ENCODE peak calls at places on chromosomes 12 and 14, in eight cellular contexts. V is thoracic aorta, R is kidney epithelial cell, G is astrocyte, Q is AG09309, T is IMR-90, U is PC-3, J is fibroblast of pulmonary artery. D is an unnamed sample.

GRCh38 chr12:58463050-58463449 is 457.3 kb downstream of the LRIG3 start:
- DNase-seq in V (no peak), R (no peak), G (no peak), Q (no peak), T (no peak), U (peak), J (no peak), D (no peak)

GRCh38 chr14:81684696-81685095 is 151.0 kb upstream of the SEL1L start:
- DNase-seq in V (no peak), R (no peak), G (no peak), Q (no peak), T (no peak), U (peak), J (no peak), D (no peak)

GRCh38 chr14:35050652-35051051 is 4.6 kb downstream of the FAM177A1 start:
- DNase-seq in V (no peak), R (no peak), G (peak), Q (no peak), T (peak), U (peak), J (peak), D (no peak)

GRCh38 chr12:92502417-92503028 is 200.3 kb upstream of the PLEKHG7 start:
- DNase-seq in V (no peak), R (no peak), G (no peak), Q (no peak), T (no peak), U (peak), J (peak), D (peak)

GRCh38 chr14:100531152-100531551 is 56.1 kb downstream of the BEGAIN start:
- DNase-seq in V (no peak), R (no peak), G (no peak), Q (no peak), T (no peak), U (no peak), J (no peak), D (no peak)

GRCh38 chr12:22600226-22600625 is 24.7 kb upstream of the ETNK1 start:
- DNase-seq in V (no peak), R (no peak), G (no peak), Q (no peak), T (no peak), U (no peak), J (no peak), D (no peak)

GRCh38 chr12:67354322-67354721 is 85.2 kb downstream of the CAND1 start:
- DNase-seq in V (no peak), R (no peak), G (peak), Q (no peak), T (peak), U (no peak), J (peak), D (no peak)

GRCh38 chr12:118064608-118065007 is 3.6 kb upstream of the WSB2 start:
- DNase-seq in V (no peak), R (no peak), G (no peak), Q (no peak), T (no peak), U (no peak), J (no peak), D (peak)

GRCh38 chr12:58963844-58964243 is 43.5 kb upstream of the LRIG3 start:
- DNase-seq in V (no peak), R (no peak), G (no peak), Q (no peak), T (no peak), U (no peak), J (no peak), D (no peak)

GRCh38 chr12:100578923-100579322 is 5.4 kb downstream of the GAS2L3 start:
- DNase-seq in V (no peak), R (no peak), G (no peak), Q (no peak), T (no peak), U (no peak), J (no peak), D (no peak)

GRCh38 chr14:99596071-99596627 is 7.9 kb downstream of the CCDC85C start:
- DNase-seq in V (no peak), R (no peak), G (no peak), Q (no peak), T (no peak), U (peak), J (no peak), D (no peak)

GRCh38 chr14:49946320-49947141 is 53.6 kb downstream of the ARF6 start:
- DNase-seq in V (no peak), R (no peak), G (peak), Q (peak), T (peak), U (peak), J (peak), D (peak)

GRCh38 chr12:67701121-67701520 is 52.6 kb downstream of the DYRK2 start:
- DNase-seq in V (no peak), R (no peak), G (peak), Q (no peak), T (peak), U (peak), J (no peak), D (no peak)

GRCh38 chr12:39127401-39127800 is 222.0 kb upstream of the CPNE8 start:
- DNase-seq in V (no peak), R (peak), G (peak), Q (no peak), T (no peak), U (peak), J (peak), D (no peak)

GRCh38 chr12:81778719-81779118 is 19.6 kb upstream of the PPFIA2 start:
- DNase-seq in V (no peak), R (no peak), G (no peak), Q (no peak), T (no peak), U (no peak), J (no peak), D (no peak)

GRCh38 chr12:132572106-132572505 is 38.3 kb downstream of the LRCOL1 start:
- DNase-seq in V (no peak), R (no peak), G (no peak), Q (no peak), T (no peak), U (no peak), J (no peak), D (no peak)

GRCh38 chr14:69938751-69939150 is 59.5 kb downstream of the SMOC1 start:
- DNase-seq in V (no peak), R (no peak), G (no peak), Q (no peak), T (no peak), U (no peak), J (no peak), D (no peak)

GRCh38 chr14:33931439-33931838 is 19.4 kb downstream of the EGLN3 start:
- DNase-seq in V (no peak), R (no peak), G (no peak), Q (no peak), T (no peak), U (no peak), J (no peak), D (no peak)

GRCh38 chr12:131950182-131950913 is 606 bp downstream of the EP400 start:
- DNase-seq in V (no peak), R (no peak), G (no peak), Q (no peak), T (no peak), U (no peak), J (no peak), D (peak)

GRCh38 chr12:102573237-102573636 is 92.9 kb upstream of the IGF1 start:
- DNase-seq in V (no peak), R (no peak), G (peak), Q (no peak), T (no peak), U (no peak), J (no peak), D (no peak)

GRCh38 chr12:80937391-80938238 is at the start of gene LIN7A:
- DNase-seq in V (no peak), R (no peak), G (peak), Q (no peak), T (peak), U (no peak), J (peak), D (no peak)

GRCh38 chr12:76250256-76250655 is 98.0 kb downstream of the BBS10 start:
- DNase-seq in V (no peak), R (no peak), G (no peak), Q (no peak), T (peak), U (peak), J (no peak), D (no peak)

GRCh38 chr14:100303179-100303578 is 3.1 kb downstream of the SLC25A29 start:
- DNase-seq in V (no peak), R (no peak), G (no peak), Q (no peak), T (no peak), U (peak), J (no peak), D (peak)

GRCh38 chr14:105419055-105419304 is 647 bp upstream of the MTA1 start:
- DNase-seq in V (no peak), R (no peak), G (no peak), Q (no peak), T (no peak), U (no peak), J (no peak), D (no peak)

GRCh38 chr12:99732121-99732520 is 84.6 kb downstream of the GARIN6 start:
- DNase-seq in V (no peak), R (no peak), G (no peak), Q (no peak), T (no peak), U (no peak), J (no peak), D (no peak)

GRCh38 chr12:45278447-45278846 is 62.6 kb downstream of the ANO6 start:
- DNase-seq in V (no peak), R (no peak), G (no peak), Q (no peak), T (no peak), U (no peak), J (no peak), D (no peak)

GRCh38 chr12:56751712-56752598 is at the start of gene PRIM1:
- DNase-seq in V (peak), R (no peak), G (peak), Q (no peak), T (peak), U (peak), J (peak), D (peak)

GRCh38 chr12:130651188-130651587 is 64.9 kb downstream of the RIMBP2 start:
- DNase-seq in V (no peak), R (no peak), G (no peak), Q (no peak), T (no peak), U (no peak), J (no peak), D (no peak)

GRCh38 chr14:89428556-89429196 is 11.6 kb upstream of the FOXN3 start:
- DNase-seq in V (no peak), R (no peak), G (peak), Q (no peak), T (peak), U (no peak), J (no peak), D (no peak)

DNA sequence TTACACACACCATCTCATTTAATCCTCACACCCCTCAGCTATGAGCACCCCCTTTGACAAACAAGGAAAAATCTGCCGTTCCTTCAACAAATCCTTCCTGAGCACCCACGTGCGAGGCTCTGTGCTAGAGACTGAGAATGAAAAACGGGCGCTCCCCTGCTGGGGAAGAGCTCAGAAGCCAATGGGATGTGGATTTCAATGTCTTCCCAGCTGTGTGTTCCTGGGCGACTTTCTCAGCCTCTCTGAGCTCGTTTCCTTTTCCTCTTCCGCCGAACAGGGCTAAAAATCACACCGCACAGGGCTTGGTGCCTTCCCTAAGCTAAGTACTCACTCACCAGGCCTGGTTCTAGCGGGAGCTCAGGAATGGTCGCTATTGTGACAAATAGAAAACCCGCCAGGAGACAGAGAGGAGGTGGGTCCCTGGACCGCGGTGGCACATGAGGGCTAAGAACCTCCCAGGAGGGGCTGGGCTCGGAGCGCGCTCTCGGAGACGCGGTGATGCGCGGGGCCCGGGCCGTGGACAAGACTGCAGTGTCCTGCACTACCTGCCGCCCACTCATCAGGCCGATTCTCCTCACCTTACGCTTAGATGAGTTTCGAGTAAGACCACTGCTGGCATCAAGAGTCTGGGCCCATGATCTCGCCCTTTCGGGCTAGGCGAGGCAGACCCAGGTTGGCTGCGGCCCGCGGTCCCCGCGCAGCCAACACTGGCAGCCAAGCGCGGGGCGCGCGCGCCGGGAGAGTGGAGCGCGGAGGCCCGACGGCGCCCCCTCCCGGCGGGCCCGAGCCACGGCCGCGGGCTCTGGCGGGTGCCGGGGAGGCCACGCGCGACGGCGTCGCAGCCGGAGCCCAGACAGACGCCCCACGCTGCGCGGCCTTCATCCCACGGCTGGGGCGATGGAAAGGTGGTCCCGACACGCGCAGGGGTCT is 17.0 kb downstream of the ZDHHC22 start:
- DNase-seq in V (no peak), R (no peak), G (no peak), Q (no peak), T (peak), U (peak), J (peak), D (peak)
- TF ChIP-seq CTCF in V (peak), R (no peak), G (peak), Q (no peak), T (peak), U (no peak), J (no peak), D (peak)

GRCh38 chr12:13666806-13667205 is 314.6 kb downstream of the GRIN2B start:
- DNase-seq in V (no peak), R (no peak), G (no peak), Q (no peak), T (no peak), U (no peak), J (no peak), D (no peak)
- TF ChIP-seq CTCF in V (no peak), R (no peak), G (no peak), Q (no peak), T (no peak), U (no peak), J (no peak), D (no peak)

DNA sequence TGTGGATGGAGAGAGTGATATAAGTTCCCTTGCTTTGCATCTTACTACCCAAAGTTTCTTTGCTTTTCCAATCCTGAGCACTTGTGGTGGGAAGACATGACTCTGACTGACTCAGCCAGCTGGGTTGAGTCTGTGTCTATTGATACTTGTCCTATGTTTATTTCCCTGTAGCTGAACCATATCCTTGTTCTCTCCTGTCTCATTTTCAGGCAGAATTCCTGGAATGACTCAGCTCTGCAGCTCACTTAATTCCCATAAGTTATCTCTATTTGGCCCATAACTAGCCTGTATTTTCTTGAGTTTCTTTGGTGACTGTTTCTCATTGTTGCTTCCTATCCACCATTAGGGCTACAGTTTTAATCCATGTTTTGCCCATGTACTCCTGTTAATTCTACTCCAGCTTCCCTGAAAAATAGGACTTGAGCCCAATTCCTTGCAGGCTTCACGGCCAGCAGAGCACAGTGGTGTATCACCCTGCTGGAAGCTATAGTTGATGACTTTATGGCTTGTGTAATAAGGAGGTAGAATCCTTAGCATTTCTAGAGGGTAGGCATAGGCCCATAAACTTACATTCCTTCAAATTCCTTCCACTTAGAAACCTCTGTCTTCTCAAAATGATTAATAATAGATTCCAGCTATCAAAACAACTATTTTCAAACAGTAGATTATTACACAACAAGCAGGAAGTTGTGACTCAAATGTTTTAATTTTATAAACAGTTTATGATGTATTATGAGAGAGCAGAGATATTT is 183.1 kb downstream of the TMTC3 start:
- DNase-seq in V (no peak), R (peak), G (peak), Q (peak), T (peak), U (peak), J (peak), D (no peak)
- TF ChIP-seq CTCF in V (no peak), R (no peak), G (no peak), Q (peak), T (peak), U (no peak), J (peak), D (no peak)

GRCh38 chr14:52400846-52401245 is 86.7 kb downstream of the PTGER2 start:
- DNase-seq in V (no peak), R (no peak), G (no peak), Q (no peak), T (no peak), U (no peak), J (no peak), D (no peak)

GRCh38 chr14:52399886-52400599 is 85.9 kb downstream of the PTGER2 start:
- DNase-seq in V (no peak), R (peak), G (peak), Q (no peak), T (peak), U (peak), J (peak), D (no peak)

GRCh38 chr14:52395728-52396127 is 81.6 kb downstream of the PTGER2 start:
- DNase-seq in V (no peak), R (no peak), G (no peak), Q (no peak), T (no peak), U (no peak), J (no peak), D (no peak)

GRCh38 chr14:52399104-52399503 is 85.0 kb downstream of the PTGER2 start:
- DNase-seq in V (no peak), R (no peak), G (no peak), Q (no peak), T (no peak), U (no peak), J (no peak), D (no peak)

GRCh38 chr14:52397844-52398243 is 83.7 kb downstream of the PTGER2 start:
- DNase-seq in V (no peak), R (no peak), G (no peak), Q (no peak), T (peak), U (no peak), J (peak), D (no peak)
- TF ChIP-seq CTCF in V (no peak), R (no peak), G (no peak), Q (no peak), T (no peak), U (no peak), J (no peak), D (no peak)

GRCh38 chr14:76473381-76474263 is 97.7 kb downstream of the ESRRB start:
- DNase-seq in V (no peak), R (no peak), G (peak), Q (no peak), T (peak), U (no peak), J (no peak), D (no peak)
- TF ChIP-seq CTCF in V (no peak), R (peak), G (no peak), Q (peak), T (no peak), U (no peak), J (no peak), D (no peak)

GRCh38 chr14:97584528-97584927 is 787.3 kb downstream of the VRK1 start:
- DNase-seq in V (no peak), R (no peak), G (no peak), Q (no peak), T (no peak), U (no peak), J (no peak), D (no peak)

GRCh38 chr14:97575677-97576076 is 778.5 kb downstream of the VRK1 start:
- DNase-seq in V (no peak), R (no peak), G (no peak), Q (no peak), T (no peak), U (no peak), J (no peak), D (no peak)

GRCh38 chr14:97580923-97581495 is 783.8 kb downstream of the VRK1 start:
- DNase-seq in V (no peak), R (no peak), G (no peak), Q (no peak), T (no peak), U (peak), J (no peak), D (peak)

GRCh38 chr14:97578982-97579381 is 781.8 kb downstream of the VRK1 start:
- DNase-seq in V (no peak), R (no peak), G (no peak), Q (no peak), T (no peak), U (no peak), J (no peak), D (no peak)
- TF ChIP-seq CTCF in V (no peak), R (no peak), G (no peak), Q (no peak), T (no peak), U (no peak), J (no peak), D (no peak)